ENCODE peak calls at places on chromosomes 6 and 20, in seven cellular contexts. One of them, this sample, is unnamed. For H3K9me2, the result is how much of the 10 kb centered on the place peaks cover.

GRCh38 chr20:50305636-50306477 is 115.2 kb downstream of the CEBPB start:
- DNase-seq in PC-3: peak
- DNase-seq in hepatocyte: peak
- DNase-seq in HCT116: no peak
- DNase-seq in MM.1S: no peak
- DNase-seq in PC-9: peak
- DNase-seq in GM23338: no peak
- DNase-seq in this sample: peak

GRCh38 chr6:129353067-129353466 is 356.9 kb downstream of the ARHGAP18 start:
- DNase-seq in PC-3: peak
- DNase-seq in hepatocyte: no peak
- DNase-seq in HCT116: no peak
- DNase-seq in MM.1S: no peak
- DNase-seq in PC-9: no peak
- DNase-seq in GM23338: no peak
- DNase-seq in this sample: no peak

GRCh38 chr6:117309613-117310012 is 44.3 kb downstream of the VGLL2 start:
- DNase-seq in PC-3: peak
- DNase-seq in hepatocyte: no peak
- DNase-seq in HCT116: no peak
- DNase-seq in MM.1S: no peak
- DNase-seq in PC-9: no peak
- DNase-seq in GM23338: no peak
- DNase-seq in this sample: peak

GRCh38 chr20:25543068-25543467 is 42.3 kb downstream of the NINL start:
- DNase-seq in PC-3: peak
- DNase-seq in hepatocyte: no peak
- DNase-seq in HCT116: no peak
- DNase-seq in MM.1S: no peak
- DNase-seq in PC-9: no peak
- DNase-seq in GM23338: no peak
- DNase-seq in this sample: peak

GRCh38 chr20:55251170-55251569 is 754.1 kb downstream of the CBLN4 start:
- DNase-seq in PC-3: no peak
- DNase-seq in hepatocyte: no peak
- DNase-seq in HCT116: no peak
- DNase-seq in MM.1S: no peak
- DNase-seq in PC-9: no peak
- DNase-seq in GM23338: no peak
- DNase-seq in this sample: no peak

GRCh38 chr20:51156041-51156795 is 133.3 kb upstream of the KCNG1 start:
- DNase-seq in PC-3: no peak
- DNase-seq in hepatocyte: no peak
- DNase-seq in HCT116: no peak
- DNase-seq in MM.1S: no peak
- DNase-seq in PC-9: no peak
- DNase-seq in GM23338: no peak
- DNase-seq in this sample: peak

GRCh38 chr6:38143191-38144154 is 323.9 kb downstream of the ZFAND3 start:
- DNase-seq in PC-3: no peak
- DNase-seq in hepatocyte: no peak
- DNase-seq in HCT116: no peak
- DNase-seq in MM.1S: no peak
- DNase-seq in PC-9: no peak
- DNase-seq in GM23338: no peak
- DNase-seq in this sample: no peak

GRCh38 chr6:159203304-159204005 is 34.3 kb downstream of the FNDC1 start:
- DNase-seq in PC-3: peak
- DNase-seq in hepatocyte: no peak
- DNase-seq in HCT116: no peak
- DNase-seq in MM.1S: no peak
- DNase-seq in PC-9: no peak
- DNase-seq in GM23338: no peak
- DNase-seq in this sample: peak

GRCh38 chr6:131163886-131164285 is 28.6 kb downstream of the AKAP7 start:
- DNase-seq in PC-3: no peak
- DNase-seq in hepatocyte: no peak
- DNase-seq in HCT116: no peak
- DNase-seq in MM.1S: no peak
- DNase-seq in PC-9: no peak
- DNase-seq in GM23338: no peak
- DNase-seq in this sample: peak

GRCh38 chr6:53300656-53301551 is 47.8 kb downstream of the ELOVL5 start:
- DNase-seq in PC-3: no peak
- DNase-seq in hepatocyte: no peak
- DNase-seq in HCT116: no peak
- DNase-seq in MM.1S: no peak
- DNase-seq in PC-9: no peak
- DNase-seq in GM23338: no peak
- DNase-seq in this sample: peak

GRCh38 chr20:9349256-9349655 is 165.1 kb upstream of the LAMP5 start:
- DNase-seq in PC-3: no peak
- DNase-seq in hepatocyte: no peak
- DNase-seq in HCT116: no peak
- DNase-seq in MM.1S: no peak
- DNase-seq in PC-9: no peak
- DNase-seq in GM23338: no peak
- DNase-seq in this sample: no peak

GRCh38 chr6:139330841-139331500 is 39.2 kb upstream of the TXLNB start:
- DNase-seq in PC-3: no peak
- DNase-seq in hepatocyte: no peak
- DNase-seq in HCT116: no peak
- DNase-seq in MM.1S: no peak
- DNase-seq in PC-9: no peak
- DNase-seq in GM23338: no peak
- DNase-seq in this sample: peak

GRCh38 chr6:116562019-116562403 is 8.5 kb downstream of the CALHM4 start:
- DNase-seq in PC-3: no peak
- DNase-seq in hepatocyte: no peak
- DNase-seq in HCT116: no peak
- DNase-seq in MM.1S: no peak
- DNase-seq in PC-9: no peak
- DNase-seq in GM23338: no peak
- DNase-seq in this sample: no peak

DNA sequence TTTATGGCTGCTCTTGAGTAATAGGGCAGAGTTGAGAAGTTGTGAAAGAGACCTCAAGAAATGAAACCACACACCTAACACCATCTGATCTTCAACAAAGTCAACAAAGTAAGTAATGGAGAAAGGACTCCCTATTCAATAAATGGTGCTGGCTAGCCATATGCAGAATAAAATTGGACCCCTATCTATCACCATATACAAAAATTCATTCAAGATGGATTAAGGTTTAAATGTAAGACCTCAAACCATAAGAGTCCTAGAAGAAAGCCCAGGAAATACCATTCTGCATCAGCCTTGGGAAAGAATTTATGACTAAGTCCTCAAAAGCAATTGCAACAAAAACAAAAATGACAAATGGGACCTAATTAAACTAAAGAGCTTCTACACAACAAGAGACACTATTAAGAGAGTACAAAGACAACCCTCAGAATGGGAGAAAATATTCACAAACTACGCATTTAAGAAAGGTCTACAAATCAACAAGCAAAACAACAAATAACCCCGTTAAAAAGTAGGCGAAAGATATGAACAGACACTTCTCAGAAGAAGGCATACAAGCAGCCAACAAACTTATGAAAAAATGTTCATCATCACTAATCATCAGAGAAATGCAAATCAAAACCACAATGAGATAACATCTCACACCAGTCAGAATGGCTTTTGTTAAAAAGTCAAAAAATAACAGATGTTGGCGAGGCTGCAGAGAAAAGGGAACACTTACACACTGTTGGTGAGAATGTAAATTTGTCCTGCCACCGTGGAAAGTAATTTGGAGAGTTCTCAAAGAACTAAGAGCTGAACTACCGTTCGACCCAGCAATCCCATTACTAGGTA is 4.0 kb downstream of the MAP3K5 start:
- DNase-seq in PC-3: peak
- DNase-seq in hepatocyte: no peak
- DNase-seq in HCT116: no peak
- DNase-seq in MM.1S: no peak
- DNase-seq in PC-9: peak
- DNase-seq in GM23338: no peak
- DNase-seq in this sample: peak
- H3K4me3 ChIP-seq in PC-3: no peak
- H3K4me3 ChIP-seq in hepatocyte: no peak
- H3K4me3 ChIP-seq in HCT116: no peak
- H3K4me3 ChIP-seq in MM.1S: no peak
- H3K4me3 ChIP-seq in PC-9: peak
- H3K4me3 ChIP-seq in GM23338: no peak
- H3K4me3 ChIP-seq in this sample: peak

DNA sequence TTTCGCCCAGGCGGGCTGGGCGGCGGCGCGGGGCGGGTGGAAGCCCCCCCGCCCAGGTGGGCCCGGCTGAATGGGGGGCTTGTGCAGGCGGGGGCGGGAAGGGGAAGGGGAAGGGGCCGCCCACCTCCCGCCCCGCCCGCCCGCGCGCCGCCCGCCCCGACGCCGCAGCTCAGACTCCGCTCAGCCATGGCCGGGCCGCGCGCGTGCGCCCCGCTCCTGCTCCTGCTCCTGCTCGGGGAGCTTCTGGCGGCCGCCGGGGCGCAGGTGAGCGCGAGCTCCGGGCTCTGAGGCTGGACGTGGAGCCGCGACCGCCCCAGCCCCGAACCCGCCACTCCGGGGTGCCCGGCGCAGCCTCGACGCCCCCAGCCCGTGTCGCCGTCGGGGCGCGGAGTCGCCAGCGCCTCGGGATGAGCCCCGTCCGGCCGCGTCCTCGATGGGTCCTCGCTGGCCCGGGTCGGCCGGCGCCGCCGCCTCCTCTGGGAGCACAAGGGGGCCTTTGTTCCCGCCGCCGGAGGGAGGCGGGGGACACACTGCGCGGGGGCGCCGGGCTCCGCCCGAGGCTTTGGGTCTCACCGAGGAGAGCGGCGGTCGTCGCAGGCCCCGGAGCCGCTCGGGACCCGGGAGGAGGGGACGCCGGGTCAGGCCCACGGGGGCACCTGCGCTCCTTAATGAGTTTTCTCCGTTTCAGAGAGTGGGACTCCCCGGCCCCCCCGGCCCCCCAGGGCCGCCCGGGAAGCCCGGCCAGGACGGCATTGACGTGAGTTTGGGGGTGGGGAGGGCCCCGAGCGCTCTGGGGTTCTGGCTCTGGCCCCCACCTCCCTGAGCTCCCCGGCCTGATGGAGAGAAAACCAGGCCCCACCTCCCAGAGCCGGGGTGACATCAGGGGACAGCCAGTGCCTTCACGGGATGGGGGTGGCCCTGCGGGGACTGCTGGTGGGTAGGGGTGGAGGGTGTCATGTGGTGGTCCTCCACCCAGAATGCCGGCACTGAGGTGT is at the start of gene COL9A3:
- DNase-seq in PC-3: no peak
- DNase-seq in hepatocyte: peak
- DNase-seq in HCT116: no peak
- DNase-seq in MM.1S: no peak
- DNase-seq in PC-9: no peak
- DNase-seq in GM23338: peak
- DNase-seq in this sample: peak
- TF ChIP-seq EZH2 in PC-3: no peak
- TF ChIP-seq EZH2 in hepatocyte: no peak
- TF ChIP-seq EZH2 in HCT116: no peak
- TF ChIP-seq EZH2 in MM.1S: no peak
- TF ChIP-seq EZH2 in PC-9: no peak
- TF ChIP-seq EZH2 in GM23338: no peak
- TF ChIP-seq EZH2 in this sample: no peak

DNA sequence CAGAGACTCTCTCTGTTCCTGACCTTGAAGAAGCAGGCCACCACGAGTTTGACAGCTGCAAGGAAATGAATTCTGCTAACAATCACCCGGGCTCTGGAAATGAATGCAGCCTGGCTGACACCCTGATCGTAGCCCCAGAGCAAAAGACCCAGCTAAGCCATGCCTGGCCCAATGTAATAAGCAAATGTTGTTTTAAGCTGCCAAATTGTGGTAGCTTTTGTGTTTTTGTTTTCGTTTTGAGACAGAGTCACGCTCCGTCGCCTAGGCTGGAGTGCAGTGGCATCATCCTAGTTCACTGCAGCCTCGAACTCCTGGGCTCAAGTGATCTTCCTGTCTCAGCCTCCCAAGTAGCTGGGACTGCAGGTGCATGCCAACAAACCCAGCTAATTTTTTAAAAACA is 3.3 kb upstream of the OXT start:
- DNase-seq in PC-3: no peak
- DNase-seq in hepatocyte: no peak
- DNase-seq in HCT116: no peak
- DNase-seq in MM.1S: no peak
- DNase-seq in PC-9: no peak
- DNase-seq in GM23338: no peak
- DNase-seq in this sample: no peak
- H3K9me2 ChIP-seq in PC-3: under half
- H3K9me2 ChIP-seq in hepatocyte: under half
- H3K9me2 ChIP-seq in HCT116: under half
- H3K9me2 ChIP-seq in MM.1S: under half
- H3K9me2 ChIP-seq in PC-9: under half
- H3K9me2 ChIP-seq in GM23338: under half
- H3K9me2 ChIP-seq in this sample: under half

GRCh38 chr20:31474097-31474436 is 860 bp downstream of the DEFB124 start:
- DNase-seq in PC-3: no peak
- DNase-seq in hepatocyte: no peak
- DNase-seq in HCT116: no peak
- DNase-seq in MM.1S: peak
- DNase-seq in PC-9: no peak
- DNase-seq in GM23338: no peak
- DNase-seq in this sample: no peak

GRCh38 chr20:31476313-31476623 is 1.2 kb downstream of the REM1 start:
- DNase-seq in PC-3: no peak
- DNase-seq in hepatocyte: no peak
- DNase-seq in HCT116: no peak
- DNase-seq in MM.1S: no peak
- DNase-seq in PC-9: no peak
- DNase-seq in GM23338: peak
- DNase-seq in this sample: no peak

GRCh38 chr20:31475472-31476312 is 604 bp downstream of the REM1 start:
- DNase-seq in PC-3: no peak
- DNase-seq in hepatocyte: no peak
- DNase-seq in HCT116: no peak
- DNase-seq in MM.1S: no peak
- DNase-seq in PC-9: no peak
- DNase-seq in GM23338: peak
- DNase-seq in this sample: no peak

GRCh38 chr20:31475032-31475431 is at the start of the genes DEFB124 and REM1:
- DNase-seq in PC-3: no peak
- DNase-seq in hepatocyte: no peak
- DNase-seq in HCT116: no peak
- DNase-seq in MM.1S: peak
- DNase-seq in PC-9: no peak
- DNase-seq in GM23338: peak
- DNase-seq in this sample: no peak

DNA sequence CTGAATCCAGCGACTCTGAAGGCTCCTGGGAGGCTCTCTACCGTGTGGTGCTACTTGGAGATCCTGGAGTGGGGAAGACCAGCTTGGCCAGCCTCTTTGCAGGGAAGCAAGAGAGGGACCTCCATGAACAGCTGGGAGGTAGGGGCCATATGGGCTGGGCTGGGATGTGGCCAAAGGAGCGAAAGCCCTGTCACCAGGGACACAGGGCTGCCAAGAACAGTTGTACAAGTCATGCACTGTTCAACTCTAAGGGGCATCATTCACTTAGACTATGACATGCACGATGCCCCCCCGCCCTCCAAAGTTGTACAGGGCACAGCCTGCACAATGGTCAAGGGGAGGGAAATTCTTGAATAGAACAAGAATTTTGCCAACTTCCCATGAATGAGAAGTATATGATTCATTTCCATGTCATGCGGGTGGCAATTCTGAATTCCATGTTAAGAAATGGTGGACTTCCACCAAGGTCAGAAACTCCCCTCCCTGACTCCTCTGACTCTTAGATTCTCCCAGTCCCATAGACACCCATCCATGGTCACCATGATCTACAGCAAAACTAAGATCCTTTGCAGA is 1.6 kb downstream of the REM1 start:
- DNase-seq in PC-3: no peak
- DNase-seq in hepatocyte: no peak
- DNase-seq in HCT116: no peak
- DNase-seq in MM.1S: no peak
- DNase-seq in PC-9: no peak
- DNase-seq in GM23338: no peak
- DNase-seq in this sample: no peak
- H3K4me3 ChIP-seq in PC-3: no peak
- H3K4me3 ChIP-seq in hepatocyte: no peak
- H3K4me3 ChIP-seq in HCT116: no peak
- H3K4me3 ChIP-seq in MM.1S: no peak
- H3K4me3 ChIP-seq in PC-9: no peak
- H3K4me3 ChIP-seq in GM23338: peak
- H3K4me3 ChIP-seq in this sample: no peak

This sample was measured in GM23248.